ENCODE peak calls at places on chromosomes 6 and 20, in nine cellular contexts. One of them, this sample, is unnamed.

GRCh38 chr20:32635764-32636163 is 38.0 kb downstream of the C20orf203 start:
- DNase-seq in anterior cingulate cortex: no peak
- DNase-seq in RPMI8226: no peak
- DNase-seq in pulmonary artery endothelial cell: no peak
- DNase-seq in uterus: no peak
- DNase-seq in fibroblast of pulmonary artery: peak
- DNase-seq in stimulated activated CD4-positive, alpha-beta T cell treated with anti-CD3 and anti-CD28 coated beads, TNF-alpha, amount 100 ng/mL, for 24 hours: no peak
- DNase-seq in GF-D8: no peak
- DNase-seq in NCI-H2081: no peak
- DNase-seq in this sample: no peak

GRCh38 chr20:32524871-32525501 is 60.1 kb downstream of the NOL4L start:
- DNase-seq in pulmonary artery endothelial cell: no peak
- DNase-seq in anterior cingulate cortex: peak
- DNase-seq in stimulated activated CD4-positive, alpha-beta T cell treated with anti-CD3 and anti-CD28 coated beads, TNF-alpha, amount 100 ng/mL, for 24 hours: no peak
- DNase-seq in fibroblast of pulmonary artery: no peak
- DNase-seq in NCI-H2081: peak
- DNase-seq in uterus: no peak
- DNase-seq in RPMI8226: no peak
- DNase-seq in GF-D8: no peak
- DNase-seq in this sample: peak

GRCh38 chr6:132933085-132933484 is 118.7 kb downstream of the RPS12 start:
- DNase-seq in RPMI8226: no peak
- DNase-seq in stimulated activated CD4-positive, alpha-beta T cell treated with anti-CD3 and anti-CD28 coated beads, TNF-alpha, amount 100 ng/mL, for 24 hours: no peak
- DNase-seq in NCI-H2081: no peak
- DNase-seq in uterus: no peak
- DNase-seq in pulmonary artery endothelial cell: no peak
- DNase-seq in fibroblast of pulmonary artery: no peak
- DNase-seq in anterior cingulate cortex: no peak
- DNase-seq in GF-D8: no peak
- DNase-seq in this sample: no peak

GRCh38 chr6:160535270-160535669 is 128.8 kb downstream of the LPA start:
- DNase-seq in stimulated activated CD4-positive, alpha-beta T cell treated with anti-CD3 and anti-CD28 coated beads, TNF-alpha, amount 100 ng/mL, for 24 hours: no peak
- DNase-seq in GF-D8: no peak
- DNase-seq in fibroblast of pulmonary artery: no peak
- DNase-seq in RPMI8226: no peak
- DNase-seq in NCI-H2081: no peak
- DNase-seq in pulmonary artery endothelial cell: no peak
- DNase-seq in uterus: no peak
- DNase-seq in anterior cingulate cortex: no peak
- DNase-seq in this sample: no peak

GRCh38 chr20:60586417-60587105 is 628.3 kb downstream of the CDH26 start:
- DNase-seq in stimulated activated CD4-positive, alpha-beta T cell treated with anti-CD3 and anti-CD28 coated beads, TNF-alpha, amount 100 ng/mL, for 24 hours: no peak
- DNase-seq in fibroblast of pulmonary artery: no peak
- DNase-seq in pulmonary artery endothelial cell: no peak
- DNase-seq in anterior cingulate cortex: no peak
- DNase-seq in RPMI8226: no peak
- DNase-seq in GF-D8: no peak
- DNase-seq in uterus: no peak
- DNase-seq in NCI-H2081: peak
- DNase-seq in this sample: no peak

GRCh38 chr6:117451607-117452164 is 25.9 kb upstream of the ROS1 start:
- DNase-seq in uterus: no peak
- DNase-seq in fibroblast of pulmonary artery: peak
- DNase-seq in GF-D8: no peak
- DNase-seq in RPMI8226: no peak
- DNase-seq in pulmonary artery endothelial cell: no peak
- DNase-seq in stimulated activated CD4-positive, alpha-beta T cell treated with anti-CD3 and anti-CD28 coated beads, TNF-alpha, amount 100 ng/mL, for 24 hours: no peak
- DNase-seq in NCI-H2081: no peak
- DNase-seq in anterior cingulate cortex: no peak
- DNase-seq in this sample: no peak

GRCh38 chr6:52325695-52326471 is 36.1 kb upstream of the PAQR8 start:
- DNase-seq in GF-D8: no peak
- DNase-seq in anterior cingulate cortex: no peak
- DNase-seq in stimulated activated CD4-positive, alpha-beta T cell treated with anti-CD3 and anti-CD28 coated beads, TNF-alpha, amount 100 ng/mL, for 24 hours: no peak
- DNase-seq in RPMI8226: no peak
- DNase-seq in pulmonary artery endothelial cell: no peak
- DNase-seq in NCI-H2081: no peak
- DNase-seq in uterus: no peak
- DNase-seq in fibroblast of pulmonary artery: no peak
- DNase-seq in this sample: peak

GRCh38 chr6:57421503-57421902 is 104.1 kb downstream of the PRIM2 start:
- DNase-seq in uterus: no peak
- DNase-seq in NCI-H2081: no peak
- DNase-seq in GF-D8: peak
- DNase-seq in pulmonary artery endothelial cell: no peak
- DNase-seq in stimulated activated CD4-positive, alpha-beta T cell treated with anti-CD3 and anti-CD28 coated beads, TNF-alpha, amount 100 ng/mL, for 24 hours: no peak
- DNase-seq in RPMI8226: no peak
- DNase-seq in fibroblast of pulmonary artery: peak
- DNase-seq in anterior cingulate cortex: no peak
- DNase-seq in this sample: peak

GRCh38 chr6:125273251-125273650 is 28.5 kb downstream of the HDDC2 start:
- DNase-seq in RPMI8226: no peak
- DNase-seq in pulmonary artery endothelial cell: no peak
- DNase-seq in stimulated activated CD4-positive, alpha-beta T cell treated with anti-CD3 and anti-CD28 coated beads, TNF-alpha, amount 100 ng/mL, for 24 hours: no peak
- DNase-seq in anterior cingulate cortex: no peak
- DNase-seq in uterus: no peak
- DNase-seq in GF-D8: no peak
- DNase-seq in fibroblast of pulmonary artery: no peak
- DNase-seq in NCI-H2081: no peak
- DNase-seq in this sample: no peak

GRCh38 chr20:57809661-57810172 is 99.9 kb upstream of the PMEPA1 start:
- DNase-seq in pulmonary artery endothelial cell: no peak
- DNase-seq in anterior cingulate cortex: no peak
- DNase-seq in GF-D8: no peak
- DNase-seq in NCI-H2081: no peak
- DNase-seq in RPMI8226: peak
- DNase-seq in stimulated activated CD4-positive, alpha-beta T cell treated with anti-CD3 and anti-CD28 coated beads, TNF-alpha, amount 100 ng/mL, for 24 hours: no peak
- DNase-seq in uterus: no peak
- DNase-seq in fibroblast of pulmonary artery: no peak
- DNase-seq in this sample: no peak

GRCh38 chr20:50331469-50332251 is 141.0 kb downstream of the CEBPB start:
- DNase-seq in anterior cingulate cortex: no peak
- DNase-seq in stimulated activated CD4-positive, alpha-beta T cell treated with anti-CD3 and anti-CD28 coated beads, TNF-alpha, amount 100 ng/mL, for 24 hours: no peak
- DNase-seq in NCI-H2081: no peak
- DNase-seq in pulmonary artery endothelial cell: no peak
- DNase-seq in GF-D8: no peak
- DNase-seq in uterus: no peak
- DNase-seq in fibroblast of pulmonary artery: no peak
- DNase-seq in RPMI8226: no peak
- DNase-seq in this sample: no peak

GRCh38 chr6:41712651-41713103 is 22.7 kb downstream of the TFEB start:
- DNase-seq in NCI-H2081: no peak
- DNase-seq in RPMI8226: no peak
- DNase-seq in anterior cingulate cortex: peak
- DNase-seq in GF-D8: no peak
- DNase-seq in uterus: no peak
- DNase-seq in stimulated activated CD4-positive, alpha-beta T cell treated with anti-CD3 and anti-CD28 coated beads, TNF-alpha, amount 100 ng/mL, for 24 hours: no peak
- DNase-seq in fibroblast of pulmonary artery: peak
- DNase-seq in pulmonary artery endothelial cell: no peak
- DNase-seq in this sample: no peak

GRCh38 chr6:20916081-20916480 is 381.8 kb downstream of the CDKAL1 start:
- DNase-seq in GF-D8: no peak
- DNase-seq in uterus: no peak
- DNase-seq in anterior cingulate cortex: no peak
- DNase-seq in stimulated activated CD4-positive, alpha-beta T cell treated with anti-CD3 and anti-CD28 coated beads, TNF-alpha, amount 100 ng/mL, for 24 hours: no peak
- DNase-seq in RPMI8226: no peak
- DNase-seq in pulmonary artery endothelial cell: peak
- DNase-seq in fibroblast of pulmonary artery: peak
- DNase-seq in NCI-H2081: no peak
- DNase-seq in this sample: no peak

GRCh38 chr6:139533573-139534471 is 159.4 kb upstream of the CITED2 start:
- DNase-seq in fibroblast of pulmonary artery: peak
- DNase-seq in NCI-H2081: no peak
- DNase-seq in pulmonary artery endothelial cell: peak
- DNase-seq in uterus: no peak
- DNase-seq in RPMI8226: no peak
- DNase-seq in stimulated activated CD4-positive, alpha-beta T cell treated with anti-CD3 and anti-CD28 coated beads, TNF-alpha, amount 100 ng/mL, for 24 hours: no peak
- DNase-seq in anterior cingulate cortex: no peak
- DNase-seq in GF-D8: peak
- DNase-seq in this sample: no peak

GRCh38 chr6:16760536-16761468 is at the start of gene ATXN1:
- DNase-seq in RPMI8226: peak
- DNase-seq in uterus: peak
- DNase-seq in GF-D8: peak
- DNase-seq in stimulated activated CD4-positive, alpha-beta T cell treated with anti-CD3 and anti-CD28 coated beads, TNF-alpha, amount 100 ng/mL, for 24 hours: peak
- DNase-seq in NCI-H2081: no peak
- DNase-seq in fibroblast of pulmonary artery: peak
- DNase-seq in pulmonary artery endothelial cell: no peak
- DNase-seq in anterior cingulate cortex: no peak
- DNase-seq in this sample: peak

GRCh38 chr6:3382399-3383279 is 74.2 kb downstream of the SLC22A23 start:
- DNase-seq in GF-D8: no peak
- DNase-seq in RPMI8226: peak
- DNase-seq in uterus: no peak
- DNase-seq in pulmonary artery endothelial cell: no peak
- DNase-seq in fibroblast of pulmonary artery: peak
- DNase-seq in stimulated activated CD4-positive, alpha-beta T cell treated with anti-CD3 and anti-CD28 coated beads, TNF-alpha, amount 100 ng/mL, for 24 hours: no peak
- DNase-seq in anterior cingulate cortex: no peak
- DNase-seq in NCI-H2081: no peak
- DNase-seq in this sample: peak

GRCh38 chr6:45423111-45423900 is 45.6 kb upstream of the SUPT3H start:
- DNase-seq in stimulated activated CD4-positive, alpha-beta T cell treated with anti-CD3 and anti-CD28 coated beads, TNF-alpha, amount 100 ng/mL, for 24 hours: peak
- DNase-seq in RPMI8226: no peak
- DNase-seq in fibroblast of pulmonary artery: no peak
- DNase-seq in pulmonary artery endothelial cell: no peak
- DNase-seq in uterus: no peak
- DNase-seq in NCI-H2081: no peak
- DNase-seq in GF-D8: peak
- DNase-seq in anterior cingulate cortex: no peak
- DNase-seq in this sample: no peak

GRCh38 chr6:6972456-6972855 is 135.3 kb upstream of the RREB1 start:
- DNase-seq in GF-D8: peak
- DNase-seq in uterus: no peak
- DNase-seq in RPMI8226: no peak
- DNase-seq in NCI-H2081: no peak
- DNase-seq in stimulated activated CD4-positive, alpha-beta T cell treated with anti-CD3 and anti-CD28 coated beads, TNF-alpha, amount 100 ng/mL, for 24 hours: no peak
- DNase-seq in anterior cingulate cortex: no peak
- DNase-seq in fibroblast of pulmonary artery: peak
- DNase-seq in pulmonary artery endothelial cell: no peak
- DNase-seq in this sample: no peak

GRCh38 chr6:82057846-82058554 is 189.5 kb downstream of the IBTK start:
- DNase-seq in anterior cingulate cortex: no peak
- DNase-seq in uterus: no peak
- DNase-seq in RPMI8226: no peak
- DNase-seq in GF-D8: no peak
- DNase-seq in NCI-H2081: peak
- DNase-seq in stimulated activated CD4-positive, alpha-beta T cell treated with anti-CD3 and anti-CD28 coated beads, TNF-alpha, amount 100 ng/mL, for 24 hours: no peak
- DNase-seq in pulmonary artery endothelial cell: peak
- DNase-seq in fibroblast of pulmonary artery: peak
- DNase-seq in this sample: peak

This sample was measured in lung microvascular endothelial cell.